ENCODE peak calls at places on chromosome X, in ten cellular contexts. Y is RKO, C is Peyer's patch, I is type B pancreatic cell, M is WERI-Rb-1, L is renal cortical epithelial cell, U is BJ, A is frontal cortex, R is Kasumi-1, B is RCC 7860. G is an unnamed sample.

GRCh38 chrX:129661369-129661768 is 6.6 kb upstream of the APLN start:
- DNase-seq in Y (no peak), C (no peak), I (no peak), M (no peak), L (no peak), U (no peak), A (no peak), R (no peak), B (no peak), G (no peak)

GRCh38 chrX:153565996-153566580 is 32.9 kb downstream of the CCNQ start:
- DNase-seq in Y (no peak), C (no peak), I (no peak), M (no peak), L (no peak), U (no peak), A (no peak), R (no peak), B (no peak), G (no peak)

GRCh38 chrX:134512566-134512965 is 52.6 kb downstream of the HPRT1 start:
- DNase-seq in Y (peak; percentile 71), C (no peak), I (no peak), M (no peak), L (peak; percentile 91), U (peak; percentile 30), A (peak; percentile 15), R (no peak), B (peak; percentile 88), G (peak; percentile 59)

GRCh38 chrX:153694687-153695270 is 7.1 kb downstream of the SLC6A8 start:
- DNase-seq in Y (no peak), C (no peak), I (no peak), M (no peak), L (no peak), U (no peak), A (no peak), R (no peak), B (no peak), G (no peak)

GRCh38 chrX:144494069-144494468 is 610.2 kb downstream of the UBE2NL start:
- DNase-seq in Y (no peak), C (no peak), I (no peak), M (no peak), L (no peak), U (no peak), A (no peak), R (no peak), B (no peak), G (no peak)

GRCh38 chrX:150842198-150842553 is 56.3 kb downstream of the CD99L2 start:
- DNase-seq in Y (no peak), C (no peak), I (no peak), M (no peak), L (no peak), U (no peak), A (no peak), R (no peak), B (no peak), G (no peak)

GRCh38 chrX:43315622-43316021 is 340.5 kb upstream of the MAOA start:
- DNase-seq in Y (no peak), C (no peak), I (no peak), M (no peak), L (no peak), U (no peak), A (no peak), R (no peak), B (no peak), G (no peak)

GRCh38 chrX:110722135-110722534 is 73.5 kb downstream of the CHRDL1 start:
- DNase-seq in Y (no peak), C (no peak), I (no peak), M (no peak), L (no peak), U (no peak), A (no peak), R (no peak), B (no peak), G (no peak)

GRCh38 chrX:115036029-115036428 is 18.6 kb upstream of the IL13RA2 start:
- DNase-seq in Y (no peak), C (no peak), I (no peak), M (no peak), L (no peak), U (no peak), A (no peak), R (no peak), B (no peak), G (no peak)